ENCODE peak calls at places on chromosomes 11 and 22, in four cellular contexts. One of them, this sample, is unnamed.

GRCh38 chr11:27696961-27697360 is 3.3 kb downstream of the BDNF start:
- DNase-seq in HepG2: no peak
- DNase-seq in GM12878: no peak
- DNase-seq in K562: no peak
- DNase-seq in this sample: no peak

GRCh38 chr11:36577859-36578258 is 10.1 kb downstream of the RAG1 start:
- DNase-seq in HepG2: no peak
- DNase-seq in GM12878: no peak
- DNase-seq in K562: no peak
- DNase-seq in this sample: no peak

GRCh38 chr22:24208012-24208749 is 26.9 kb downstream of the SUSD2 start:
- DNase-seq in HepG2: peak; percentile 92
- DNase-seq in GM12878: no peak
- DNase-seq in K562: no peak
- DNase-seq in this sample: no peak

GRCh38 chr11:130127509-130127908 is 32.1 kb upstream of the ST14 start:
- DNase-seq in HepG2: no peak
- DNase-seq in GM12878: no peak
- DNase-seq in K562: no peak
- DNase-seq in this sample: no peak

GRCh38 chr11:20058749-20059458 is 101.4 kb downstream of the DBX1 start:
- DNase-seq in HepG2: no peak
- DNase-seq in GM12878: no peak
- DNase-seq in K562: no peak
- DNase-seq in this sample: no peak

GRCh38 chr22:17807086-17807485 is 32.8 kb upstream of the BID start:
- DNase-seq in HepG2: no peak
- DNase-seq in GM12878: no peak
- DNase-seq in K562: no peak
- DNase-seq in this sample: no peak

GRCh38 chr11:68470304-68470811 is 9.8 kb downstream of the PPP6R3 start:
- DNase-seq in HepG2: no peak
- DNase-seq in GM12878: no peak
- DNase-seq in K562: peak; percentile 66
- DNase-seq in this sample: no peak

GRCh38 chr22:38172489-38173155 is 9.0 kb downstream of the PLA2G6 start:
- DNase-seq in HepG2: peak; percentile 66
- DNase-seq in GM12878: no peak
- DNase-seq in K562: no peak
- DNase-seq in this sample: no peak

GRCh38 chr11:1877211-1878133 is 14.2 kb downstream of the PRR33 start:
- DNase-seq in HepG2: peak; percentile 13
- DNase-seq in GM12878: no peak
- DNase-seq in K562: no peak
- DNase-seq in this sample: no peak

GRCh38 chr22:47301820-47302475 is 539.5 kb downstream of the TBC1D22A start:
- DNase-seq in HepG2: no peak
- DNase-seq in GM12878: no peak
- DNase-seq in K562: no peak
- DNase-seq in this sample: no peak

GRCh38 chr11:61756452-61757212 is 4.2 kb downstream of the MYRF start:
- DNase-seq in HepG2: peak; percentile 94
- DNase-seq in GM12878: peak; percentile 73
- DNase-seq in K562: peak; percentile 75
- DNase-seq in this sample: no peak

GRCh38 chr22:18032455-18033101 is 8.2 kb upstream of the MICAL3 start:
- DNase-seq in HepG2: no peak
- DNase-seq in GM12878: no peak
- DNase-seq in K562: no peak
- DNase-seq in this sample: no peak

DNA sequence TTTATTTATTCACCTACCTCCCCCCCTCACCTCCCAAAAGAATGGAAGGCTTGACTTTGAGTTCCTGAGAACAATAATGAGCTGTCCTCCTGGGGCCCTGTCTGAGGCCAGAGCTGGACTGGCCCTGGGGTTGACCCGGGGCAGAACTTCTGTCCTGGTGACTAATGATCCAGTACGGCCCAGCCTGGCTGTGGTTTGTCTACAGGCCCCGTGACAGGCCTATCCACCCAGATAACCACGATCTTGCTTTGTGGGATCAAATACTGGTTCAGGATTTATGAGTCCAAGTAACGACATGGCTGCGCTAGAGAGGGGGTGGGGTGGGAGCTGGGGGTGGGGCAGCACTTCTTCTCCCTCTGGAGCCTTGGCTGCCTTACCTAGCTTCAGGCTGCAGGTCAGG is 81.5 kb downstream of the WT1 start:
- DNase-seq in HepG2: no peak
- DNase-seq in GM12878: no peak
- DNase-seq in K562: peak; percentile 12
- DNase-seq in this sample: no peak
- TF ChIP-seq FOXK2 in HepG2: no peak
- TF ChIP-seq FOXK2 in GM12878: no peak
- TF ChIP-seq FOXK2 in K562: no peak
- TF ChIP-seq FOXK2 in this sample: no peak

GRCh38 chr11:72091292-72091691 is 10.6 kb downstream of the LRRC51 start:
- DNase-seq in HepG2: peak; percentile 68
- DNase-seq in GM12878: no peak
- DNase-seq in K562: peak; percentile 86
- DNase-seq in this sample: peak; percentile 73
- TF ChIP-seq SP1 in HepG2: no peak
- TF ChIP-seq SP1 in GM12878: no peak
- TF ChIP-seq SP1 in K562: no peak
- TF ChIP-seq SP1 in this sample: no peak

DNA sequence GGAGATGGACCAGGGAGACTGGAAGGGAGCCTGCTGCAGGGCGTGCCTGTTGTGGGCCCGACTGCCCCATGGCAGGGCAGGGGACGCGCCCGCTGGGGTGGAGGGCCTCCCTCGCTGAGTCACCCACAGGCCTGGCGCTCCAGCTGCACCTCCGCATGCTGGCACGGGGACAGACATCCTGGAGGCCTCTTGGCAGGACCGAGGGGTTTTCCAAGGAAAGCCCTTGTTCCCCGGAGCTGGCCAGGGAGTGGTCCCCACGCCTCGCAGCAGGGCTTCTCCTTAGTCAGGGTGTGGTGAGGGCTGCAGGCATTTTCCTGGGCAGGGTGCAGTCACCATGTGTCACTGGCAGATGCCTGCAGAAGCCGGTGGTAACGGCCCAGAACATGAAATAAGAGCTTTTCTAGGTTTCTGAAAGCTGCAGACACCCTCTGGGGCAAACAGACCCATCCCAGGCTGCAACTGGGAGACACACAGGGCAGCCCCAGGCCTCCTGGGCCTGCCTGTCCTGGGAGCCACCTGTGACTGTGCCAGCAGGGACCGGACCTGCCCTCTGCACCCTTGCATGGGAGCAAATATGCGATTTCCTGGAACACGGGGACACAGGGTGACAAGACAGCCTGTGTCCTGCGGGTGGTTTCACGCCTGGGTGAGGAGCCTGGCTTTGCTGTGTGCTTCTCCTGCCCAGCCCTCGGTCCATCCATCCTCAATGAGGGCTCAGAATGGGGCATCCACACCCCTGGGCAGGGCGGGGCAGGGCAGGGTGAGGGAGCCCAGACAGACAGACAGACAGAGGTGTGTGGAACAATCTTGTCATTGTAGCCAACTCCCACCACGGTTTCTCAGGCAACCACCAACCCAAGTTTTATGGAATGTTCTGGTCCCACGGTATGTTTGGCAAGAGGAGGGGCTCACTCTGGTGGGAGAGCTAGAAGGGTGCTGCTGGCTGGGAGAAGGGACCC is 43.2 kb upstream of the FADD start:
- DNase-seq in HepG2: no peak
- DNase-seq in GM12878: no peak
- DNase-seq in K562: no peak
- DNase-seq in this sample: no peak
- TF ChIP-seq FOXK2 in HepG2: no peak
- TF ChIP-seq FOXK2 in GM12878: no peak
- TF ChIP-seq FOXK2 in K562: no peak
- TF ChIP-seq FOXK2 in this sample: no peak

DNA sequence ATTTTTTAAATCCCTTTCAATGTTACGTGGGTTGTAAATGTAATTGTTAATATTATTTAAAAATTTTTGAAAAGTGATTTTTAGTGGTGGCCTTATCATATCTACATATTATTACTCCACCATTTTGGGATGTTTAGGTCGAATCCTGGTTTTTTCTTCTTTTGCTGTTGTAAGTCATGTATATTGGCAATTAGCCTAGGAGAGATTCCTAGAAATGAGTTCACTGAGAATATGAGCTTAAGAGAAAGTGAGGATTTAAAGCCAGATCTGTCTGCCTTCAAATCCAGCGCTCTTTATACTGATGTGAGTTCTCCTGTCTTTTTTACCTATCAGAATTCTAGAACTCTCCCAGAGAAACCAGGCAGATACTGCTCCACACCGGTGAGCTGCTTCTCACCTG is 56.1 kb downstream of the PTPRJ start:
- DNase-seq in HepG2: no peak
- DNase-seq in GM12878: no peak
- DNase-seq in K562: no peak
- DNase-seq in this sample: no peak
- TF ChIP-seq SP1 in HepG2: no peak
- TF ChIP-seq SP1 in GM12878: no peak
- TF ChIP-seq SP1 in K562: no peak
- TF ChIP-seq SP1 in this sample: no peak

DNA sequence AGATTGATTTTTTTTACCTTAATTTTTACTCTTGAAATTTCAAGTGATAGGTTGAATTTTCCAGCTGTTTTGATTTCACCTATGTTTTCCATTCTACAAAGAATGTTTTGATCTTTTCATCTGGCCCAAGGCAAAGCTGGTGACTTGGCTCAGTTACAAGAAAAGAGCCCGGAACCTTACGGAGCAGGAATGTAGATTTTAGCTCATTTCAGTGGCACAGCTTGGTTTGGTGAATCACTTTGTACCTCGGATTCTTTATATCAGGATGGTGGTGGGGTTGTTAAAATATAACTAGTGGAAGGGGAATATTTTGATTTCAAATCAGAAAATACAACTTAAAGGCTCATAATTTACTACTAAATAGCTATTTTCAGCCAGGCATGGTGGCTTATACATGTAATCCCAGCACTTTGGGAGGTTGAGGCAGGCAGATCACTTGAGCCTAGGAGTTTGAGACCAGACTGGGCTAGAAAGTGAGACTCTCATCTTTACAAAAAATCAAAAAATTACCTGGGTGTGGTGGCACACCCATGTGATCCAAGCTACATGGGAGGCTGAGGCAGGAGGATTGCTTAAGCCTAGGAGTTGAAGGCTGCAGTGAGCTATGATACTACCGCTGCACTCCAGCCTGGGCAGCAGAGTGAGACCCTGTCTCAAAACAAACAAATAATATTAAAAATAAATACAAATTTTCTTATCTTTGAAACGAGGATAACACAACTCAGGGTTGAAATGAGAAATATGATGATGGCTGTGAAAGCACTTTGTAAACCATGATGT is 9.4 kb upstream of the GRIK4 start:
- DNase-seq in HepG2: no peak
- DNase-seq in GM12878: no peak
- DNase-seq in K562: no peak
- DNase-seq in this sample: no peak
- TF ChIP-seq FOXK2 in HepG2: no peak
- TF ChIP-seq FOXK2 in GM12878: no peak
- TF ChIP-seq FOXK2 in K562: no peak
- TF ChIP-seq FOXK2 in this sample: no peak

GRCh38 chr11:77660947-77661346 is 23.4 kb upstream of the CLNS1A start:
- DNase-seq in HepG2: no peak
- DNase-seq in GM12878: no peak
- DNase-seq in K562: no peak
- DNase-seq in this sample: no peak
- TF ChIP-seq SP1 in HepG2: no peak
- TF ChIP-seq SP1 in GM12878: no peak
- TF ChIP-seq SP1 in K562: no peak
- TF ChIP-seq SP1 in this sample: no peak

GRCh38 chr11:57315491-57315890 is 9.3 kb downstream of the TNKS1BP1 start:
- DNase-seq in HepG2: no peak
- DNase-seq in GM12878: no peak
- DNase-seq in K562: peak; percentile 52
- DNase-seq in this sample: no peak
- TF ChIP-seq FOXK2 in HepG2: no peak
- TF ChIP-seq FOXK2 in GM12878: no peak
- TF ChIP-seq FOXK2 in K562: no peak
- TF ChIP-seq FOXK2 in this sample: no peak

DNA sequence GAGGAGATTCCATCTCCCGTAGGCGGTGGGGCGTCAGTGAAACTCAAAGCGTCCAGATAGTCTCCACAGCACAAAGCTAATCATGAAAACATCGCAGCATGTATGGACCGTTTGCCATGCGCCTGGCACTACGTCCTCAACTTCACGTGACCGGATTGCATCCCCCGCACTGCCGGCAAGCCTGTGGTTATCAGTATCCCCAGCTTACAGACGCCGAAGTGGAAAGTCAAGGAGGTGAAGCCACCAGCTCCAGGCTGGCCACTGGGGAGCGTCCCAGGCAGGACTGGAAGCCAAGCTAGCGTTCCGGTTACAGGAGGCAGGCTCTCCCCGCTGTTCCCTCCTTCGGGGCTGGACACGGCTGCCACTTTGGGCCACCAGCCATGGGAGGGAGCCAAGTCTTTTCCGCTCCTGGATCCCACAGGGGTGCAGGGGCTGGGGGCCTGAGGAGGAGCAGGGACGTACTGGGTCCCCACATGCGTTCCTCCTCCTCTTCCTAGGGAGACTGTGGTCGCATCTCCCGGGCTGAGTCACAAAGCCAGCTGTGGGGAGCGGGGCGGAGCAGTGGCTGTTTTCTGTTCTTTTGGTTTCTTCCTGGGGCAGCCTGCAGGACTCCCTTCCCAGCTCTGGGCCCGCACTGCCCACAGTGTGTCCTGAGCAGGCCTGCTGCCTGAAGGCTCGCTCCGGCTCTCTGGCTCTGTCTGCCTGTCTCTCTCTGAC is 4.3 kb upstream of the OSBPL5 start:
- DNase-seq in HepG2: no peak
- DNase-seq in GM12878: no peak
- DNase-seq in K562: peak; percentile 96
- DNase-seq in this sample: no peak
- TF ChIP-seq SP1 in HepG2: no peak
- TF ChIP-seq SP1 in GM12878: no peak
- TF ChIP-seq SP1 in K562: no peak
- TF ChIP-seq SP1 in this sample: no peak